ENCODE peak calls at places on chromosomes 11 and 22, in eight cellular contexts. C is iris pigment epithelial cell; W is stimulated activated naive CD8-positive, alpha-beta T cell treated with anti-CD3 and anti-CD28 coated beads, Interleukin-15, amount 100 ng/mL, for 72 hours; Z is AML-193; Q is nephron progenitor cell; P is amygdala; U is BJ; F is HL-60. D is an unnamed sample.

GRCh38 chr22:46083383-46084350 is 66.7 kb upstream of the PPARA start:
- DNase-seq in W (no peak), Z (no peak), Q (no peak), C (no peak), P (no peak), U (no peak), F (no peak), D (no peak)

GRCh38 chr22:50256258-50256862 is 5.1 kb downstream of the MAPK12 start:
- DNase-seq in U (no peak), P (no peak), F (no peak), C (no peak), W (no peak), Z (no peak), Q (no peak), D (no peak)

GRCh38 chr11:132123449-132123848 is 753.0 kb downstream of the NTM start:
- DNase-seq in Z (no peak), Q (no peak), F (no peak), W (no peak), P (no peak), C (no peak), U (no peak), D (no peak)

GRCh38 chr11:129222158-129222557 is 30.0 kb upstream of the ARHGAP32 start:
- DNase-seq in Z (no peak), C (no peak), P (no peak), U (no peak), W (no peak), F (no peak), Q (no peak), D (no peak)

GRCh38 chr11:109229682-109230081 is 192.3 kb upstream of the C11orf87 start:
- DNase-seq in W (no peak), U (no peak), C (peak), Q (no peak), Z (no peak), P (no peak), F (no peak), D (no peak)

GRCh38 chr11:70508231-70508480 is 109.8 kb downstream of the CTTN start:
- DNase-seq in F (no peak), U (no peak), Z (no peak), Q (no peak), P (no peak), W (no peak), C (no peak), D (no peak)

GRCh38 chr11:128294685-128295079 is 292.7 kb downstream of the ETS1 start:
- DNase-seq in W (no peak), F (no peak), P (no peak), U (peak), Z (no peak), C (peak), Q (peak), D (no peak)

GRCh38 chr11:69913591-69914285 is 94.5 kb upstream of the FGF3 start:
- DNase-seq in F (no peak), Q (peak), W (no peak), C (no peak), P (no peak), Z (no peak), U (no peak), D (no peak)

GRCh38 chr11:530960-531825 is 4.2 kb downstream of the HRAS start:
- DNase-seq in U (no peak), P (no peak), Z (no peak), F (no peak), W (no peak), C (no peak), Q (no peak), D (no peak)

GRCh38 chr11:102883132-102883531 is 8.3 kb upstream of the MMP12 start:
- DNase-seq in P (no peak), C (no peak), F (no peak), U (no peak), Z (no peak), W (no peak), Q (no peak), D (no peak)

GRCh38 chr11:12075822-12076821 is 34.3 kb upstream of the MICAL2 start:
- DNase-seq in C (peak), U (peak), P (no peak), F (no peak), W (no peak), Z (no peak), Q (no peak), D (no peak)

GRCh38 chr11:62337682-62338181 is 484 bp downstream of the ASRGL1 start:
- DNase-seq in P (peak), C (no peak), Z (no peak), U (no peak), Q (peak), W (no peak), F (no peak), D (no peak)

GRCh38 chr11:70871881-70872280 is 380.5 kb downstream of the SHANK2 start:
- DNase-seq in C (no peak), W (no peak), Z (no peak), U (no peak), F (no peak), P (no peak), Q (no peak), D (no peak)

GRCh38 chr11:32032478-32032877 is 58.4 kb upstream of the RCN1 start:
- DNase-seq in U (no peak), Q (no peak), W (no peak), C (peak), Z (no peak), P (no peak), F (no peak), D (no peak)

GRCh38 chr11:1946812-1947480 is at the start of gene MRPL23:
- DNase-seq in P (no peak), U (no peak), C (no peak), W (no peak), Q (no peak), Z (no peak), F (peak), D (no peak)

GRCh38 chr11:70054020-70054419 is 24.1 kb upstream of the ANO1 start:
- DNase-seq in U (no peak), Z (no peak), P (no peak), W (no peak), F (no peak), C (no peak), Q (no peak), D (no peak)

GRCh38 chr11:19867064-19867463 is 154.4 kb downstream of the NAV2 start:
- DNase-seq in U (no peak), Z (no peak), P (no peak), Q (no peak), C (no peak), F (no peak), W (no peak), D (no peak)

GRCh38 chr22:21642584-21643448 is 714 bp downstream of the SDF2L1 start:
- DNase-seq in F (peak), W (peak), P (peak), C (peak), Q (peak), Z (peak), U (no peak), D (peak)

D was measured in Kasumi-1.